ENCODE peak calls at places on chromosome 9, in seven cellular contexts. M is stimulated activated CD8-positive, alpha-beta memory T cell treated with anti-CD3 and anti-CD28 coated beads, Interleukin-7, amount 100 ng/mL, for 48 hours; W is BJ; B is activated effector memory CD4-positive, alpha-beta T cell treated with anti-CD3 and anti-CD28 coated beads, Interleukin-2, amount 50 U/mL, for 16 hours; E is GM04504; S is putamen; Z is stimulated activated CD4-positive, alpha-beta T cell treated with anti-CD3 and anti-CD28 coated beads, Interleukin-1b, Interleukin-23, amount 100 ng/mL, for 1 hour. X is an unnamed sample.

GRCh38 chr9:109421034-109421700 is 76.9 kb downstream of the PTPN3 start:
- DNase-seq in M (no peak), W (no peak), B (no peak), E (no peak), S (no peak), Z (no peak), X (no peak)

GRCh38 chr9:130833324-130833990 is 1.6 kb upstream of the ABL1 start:
- DNase-seq in M (no peak), W (no peak), B (no peak), E (peak), S (no peak), Z (no peak), X (no peak)

GRCh38 chr9:36402536-36402935 is 2.5 kb upstream of the RNF38 start:
- DNase-seq in M (no peak), W (no peak), B (no peak), E (no peak), S (no peak), Z (no peak), X (no peak)

GRCh38 chr9:125608488-125609224 is 98.4 kb downstream of the MAPKAP1 start:
- DNase-seq in M (no peak), W (no peak), B (no peak), E (no peak), S (no peak), Z (no peak), X (no peak)

GRCh38 chr9:112119225-112120045 is 55.7 kb downstream of the SUSD1 start:
- DNase-seq in M (no peak), W (no peak), B (no peak), E (no peak), S (no peak), Z (no peak), X (no peak)

GRCh38 chr9:88706193-88707112 is 171.5 kb downstream of the NXNL2 start:
- DNase-seq in M (no peak), W (no peak), B (no peak), E (no peak), S (no peak), Z (no peak), X (no peak)

GRCh38 chr9:3874472-3875370 is 348.9 kb upstream of the RFX3 start:
- DNase-seq in M (no peak), W (no peak), B (no peak), E (no peak), S (no peak), Z (no peak), X (no peak)

GRCh38 chr9:78860806-78861475 is 564.0 kb downstream of the PSAT1 start:
- DNase-seq in M (no peak), W (peak), B (no peak), E (peak), S (no peak), Z (no peak), X (no peak)

GRCh38 chr9:89408628-89409101 is 89.2 kb downstream of the SEMA4D start:
- DNase-seq in M (peak), W (no peak), B (peak), E (no peak), S (no peak), Z (no peak), X (no peak)

GRCh38 chr9:17969232-17969631 is 390.4 kb downstream of the SH3GL2 start:
- DNase-seq in M (no peak), W (no peak), B (no peak), E (no peak), S (no peak), Z (no peak), X (no peak)

GRCh38 chr9:7172445-7173115 is 414.8 kb downstream of the KDM4C start:
- DNase-seq in M (no peak), W (no peak), B (no peak), E (no peak), S (no peak), Z (no peak), X (no peak)

X was measured in mesothelial cell of epicardium.